ENCODE peak calls at places on chromosomes 5 and 9, in four cellular contexts. S is HCT116, D is kidney epithelial cell, J is HL-60. Z is an unnamed sample.

GRCh38 chr9:89593776-89594427 is 10.9 kb upstream of the GADD45G start:
- DNase-seq in J (no peak), S (no peak), D (no peak), Z (no peak)

GRCh38 chr9:125343518-125344284 is 82.1 kb downstream of the GAPVD1 start:
- DNase-seq in D (peak), J (no peak), S (no peak), Z (peak)

GRCh38 chr9:130166399-130166798 is 5.8 kb upstream of the NCS1 start:
- DNase-seq in S (no peak), D (no peak), J (no peak), Z (no peak)

GRCh38 chr5:180090769-180091546 is 19.4 kb upstream of the RNF130 start:
- DNase-seq in J (no peak), S (peak), D (no peak), Z (no peak)

GRCh38 chr5:148482697-148483462 is 99.1 kb downstream of the FBXO38 start:
- DNase-seq in S (peak), D (no peak), J (peak), Z (no peak)

GRCh38 chr9:94952553-94953373 is 226.3 kb downstream of the AOPEP start:
- DNase-seq in D (no peak), S (no peak), J (no peak), Z (no peak)

GRCh38 chr5:60262576-60263295 is 369.2 kb upstream of the PDE4D start:
- DNase-seq in D (no peak), J (no peak), S (no peak), Z (no peak)

GRCh38 chr9:121912812-121913627 is 180.1 kb downstream of the TTLL11 start:
- DNase-seq in J (no peak), D (no peak), S (no peak), Z (no peak)

GRCh38 chr5:66358741-66359140 is 214.6 kb downstream of the SREK1 start:
- DNase-seq in D (no peak), S (no peak), J (no peak), Z (no peak)

GRCh38 chr9:137411670-137412380 is 11.1 kb downstream of the EXD3 start:
- DNase-seq in J (peak), S (peak), D (peak), Z (no peak)

GRCh38 chr9:137055385-137056364 is 1.8 kb upstream of the ENTPD2 start:
- DNase-seq in D (no peak), J (no peak), S (no peak), Z (no peak)

GRCh38 chr9:89425921-89426388 is 72.0 kb downstream of the SEMA4D start:
- DNase-seq in J (no peak), D (no peak), S (no peak), Z (no peak)

GRCh38 chr9:126499005-126499910 is 114.5 kb upstream of the LMX1B start:
- DNase-seq in J (no peak), S (no peak), D (no peak), Z (no peak)

GRCh38 chr9:123669355-123669754 is 260.6 kb downstream of the DENND1A start:
- DNase-seq in D (peak), S (no peak), J (no peak), Z (no peak)

GRCh38 chr9:20872340-20872977 is 159.0 kb downstream of the HACD4 start:
- DNase-seq in S (no peak), D (peak), J (peak), Z (peak)

GRCh38 chr9:125747053-125747764 is at the start of gene PBX3:
- DNase-seq in D (no peak), S (no peak), J (peak), Z (no peak)

GRCh38 chr5:109936091-109936490 is 246.4 kb downstream of the MAN2A1 start:
- DNase-seq in J (no peak), D (no peak), S (no peak), Z (no peak)

GRCh38 chr9:69996947-69997346 is 46.7 kb upstream of the MAMDC2 start:
- DNase-seq in J (no peak), S (no peak), D (no peak), Z (no peak)

GRCh38 chr5:7181841-7182240 is 214.1 kb upstream of the ADCY2 start:
- DNase-seq in J (no peak), D (no peak), S (no peak), Z (no peak)

GRCh38 chr9:98010450-98010849 is 27.3 kb downstream of the ANP32B start:
- DNase-seq in S (no peak), D (peak), J (no peak), Z (no peak)

GRCh38 chr9:124297553-124297905 is 39.8 kb downstream of the NEK6 start:
- DNase-seq in J (no peak), S (peak), D (peak), Z (peak)

GRCh38 chr5:93348231-93348630 is 232.8 kb downstream of the NR2F1-AS1 start:
- DNase-seq in D (no peak), S (no peak), J (no peak), Z (no peak)

GRCh38 chr5:104048231-104048630 is 485.6 kb upstream of the NUDT12 start:
- DNase-seq in S (no peak), J (no peak), D (no peak), Z (no peak)

GRCh38 chr9:31323726-31324444 is 1060.6 kb upstream of the ACO1 start:
- DNase-seq in J (no peak), S (no peak), D (no peak), Z (no peak)

GRCh38 chr9:19085295-19085694 is 17.4 kb downstream of the HAUS6 start:
- DNase-seq in S (peak), D (no peak), J (no peak), Z (no peak)

GRCh38 chr5:57863661-57864060 is 381.1 kb upstream of the ACTBL2 start:
- DNase-seq in D (no peak), J (no peak), S (no peak), Z (peak)

GRCh38 chr9:21779397-21779796 is 23.0 kb upstream of the MTAP start:
- DNase-seq in S (no peak), D (no peak), J (no peak), Z (no peak)

GRCh38 chr5:4295663-4296339 is 700.2 kb downstream of the IRX1 start:
- DNase-seq in J (no peak), S (no peak), D (no peak), Z (no peak)
- TF ChIP-seq CTCF in J (no peak), S (peak), D (peak), Z (no peak)

DNA sequence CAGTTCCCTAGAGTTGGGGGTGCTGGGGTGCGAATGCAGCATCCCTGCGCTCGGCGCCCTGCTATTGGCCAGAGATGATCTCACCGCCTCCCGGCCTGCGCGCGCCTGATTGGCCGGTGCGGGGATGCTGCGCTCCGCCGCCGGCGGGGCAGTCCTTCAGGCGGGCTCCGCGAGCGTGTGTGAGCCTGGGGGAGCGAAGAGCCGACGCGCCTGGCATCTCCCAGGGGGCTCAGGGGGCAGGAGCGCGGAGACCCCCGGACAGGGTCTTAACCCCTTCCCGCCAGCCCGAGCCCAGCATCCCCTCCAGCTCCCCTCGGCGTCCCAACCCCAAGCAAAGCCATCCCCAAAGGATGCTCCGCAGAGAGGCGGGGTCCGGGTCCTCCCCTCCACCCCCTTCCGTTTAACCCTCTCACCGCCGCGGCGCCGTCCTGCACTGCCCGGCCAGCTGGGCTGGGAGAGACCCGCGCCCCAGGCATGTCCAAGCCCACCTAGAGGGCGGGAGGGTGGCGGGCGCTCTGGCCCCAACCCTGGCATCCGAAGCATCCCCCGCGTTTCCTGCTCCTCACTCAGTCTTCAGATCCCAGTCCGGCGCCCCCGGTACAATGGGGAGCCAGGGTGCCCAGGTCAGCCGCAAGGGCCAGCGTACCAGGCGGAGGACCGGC is 19.1 kb upstream of the TOR2A start:
- DNase-seq in J (no peak), D (no peak), S (no peak), Z (no peak)
- H3K4me3 ChIP-seq in J (no peak), D (no peak), S (no peak), Z (no peak)

GRCh38 chr9:73053543-73053942 is 98.1 kb upstream of the ANXA1 start:
- DNase-seq in J (no peak), S (no peak), D (no peak), Z (no peak)

GRCh38 chr9:73046769-73047168 is 93.9 kb upstream of the ALDH1A1 start:
- DNase-seq in S (no peak), D (no peak), J (no peak), Z (no peak)

GRCh38 chr9:73050887-73051550 is 98.2 kb upstream of the ALDH1A1 start:
- DNase-seq in D (no peak), J (no peak), S (peak), Z (no peak)

GRCh38 chr9:73049280-73049679 is 96.4 kb upstream of the ALDH1A1 start:
- DNase-seq in S (no peak), D (no peak), J (no peak), Z (no peak)

GRCh38 chr9:73050062-73050814 is 97.4 kb upstream of the ALDH1A1 start:
- DNase-seq in S (no peak), D (no peak), J (no peak), Z (peak)
- TF ChIP-seq CTCF in S (no peak), D (peak), J (no peak), Z (no peak)

GRCh38 chr5:143177263-143177994 is 226.1 kb downstream of the NR3C1 start:
- DNase-seq in D (peak), S (no peak), J (no peak), Z (peak)
- H3K4me3 ChIP-seq in D (no peak), S (no peak), J (no peak), Z (no peak)

Z was measured in AG04449.